ENCODE peak calls at places on chromosomes 11 and 22, in four cellular contexts. Y is right lobe of liver, X is body of pancreas, Z is heart left ventricle. J is an unnamed sample.

GRCh38 chr11:1970956-1971355 is 23.8 kb downstream of the MRPL23 start:
- DNase-seq in Y (no peak), Z (no peak), X (peak), J (no peak)

GRCh38 chr11:16925495-16926065 is 88.6 kb downstream of the PLEKHA7 start:
- DNase-seq in Z (peak), X (peak), Y (peak), J (no peak)

GRCh38 chr11:105861225-105861624 is 160.8 kb downstream of the MSANTD4 start:
- DNase-seq in Y (no peak), X (no peak), Z (no peak), J (no peak)

GRCh38 chr11:465896-466538 is 15.9 kb downstream of the PTDSS2 start:
- DNase-seq in Y (no peak), Z (no peak), X (no peak), J (no peak)

GRCh38 chr11:67118801-67119576 is at the start of gene KDM2A:
- DNase-seq in X (peak), Y (peak), Z (peak), J (peak)

GRCh38 chr11:2778630-2779498 is 79.1 kb upstream of the KCNQ1OT1 start:
- DNase-seq in Y (peak), X (peak), Z (peak), J (peak)

GRCh38 chr11:115580416-115580815 is 76.2 kb upstream of the CADM1 start:
- DNase-seq in X (no peak), Z (no peak), Y (no peak), J (no peak)

GRCh38 chr22:19687561-19688300 is 26.6 kb upstream of the SEPTIN5 start:
- DNase-seq in Z (no peak), X (no peak), Y (no peak), J (no peak)

GRCh38 chr11:59616396-59616982 is 915 bp upstream of the OSBP start:
- DNase-seq in Y (peak), Z (no peak), X (no peak), J (no peak)

GRCh38 chr11:69535928-69536327 is 54.5 kb downstream of the LINC01488 start:
- DNase-seq in Y (peak), Z (no peak), X (no peak), J (no peak)

GRCh38 chr22:37739000-37739399 is 42.2 kb downstream of the TRIOBP start:
- DNase-seq in Y (no peak), X (peak), Z (peak), J (peak)

GRCh38 chr11:88231894-88232482 is 56.7 kb upstream of the RAB38 start:
- DNase-seq in X (no peak), Y (no peak), Z (no peak), J (no peak)

GRCh38 chr11:33329705-33330329 is 72.6 kb downstream of the HIPK3 start:
- DNase-seq in Y (no peak), X (peak), Z (peak), J (no peak)

GRCh38 chr11:122268601-122269130 is 152.7 kb upstream of the BLID start:
- DNase-seq in X (no peak), Z (no peak), Y (no peak), J (no peak)

GRCh38 chr11:76067099-76067498 is 139.2 kb downstream of the WNT11 start:
- DNase-seq in X (peak), Y (no peak), Z (no peak), J (no peak)

GRCh38 chr22:40676644-40677043 is 2.6 kb upstream of the MCHR1 start:
- DNase-seq in Y (no peak), X (no peak), Z (no peak), J (no peak)

GRCh38 chr11:125429807-125430678 is 66.0 kb downstream of the FEZ1 start:
- DNase-seq in Z (no peak), Y (no peak), X (no peak), J (no peak)

GRCh38 chr11:34431979-34432378 is 6.8 kb upstream of the CAT start:
- DNase-seq in X (no peak), Y (no peak), Z (no peak), J (no peak)

GRCh38 chr11:87331273-87331672 is 293.5 kb downstream of the TMEM135 start:
- DNase-seq in Y (no peak), Z (no peak), X (no peak), J (no peak)

GRCh38 chr11:1112351-1113191 is 37.9 kb downstream of the MUC2 start:
- DNase-seq in X (peak), Y (peak), Z (no peak), J (no peak)

GRCh38 chr22:50469377-50470305 is 5.2 kb downstream of the SBF1 start:
- DNase-seq in Z (no peak), X (peak), Y (no peak), J (no peak)

GRCh38 chr11:26326793-26327400 is 5.0 kb upstream of the ANO3 start:
- DNase-seq in Z (no peak), Y (no peak), X (no peak), J (no peak)

GRCh38 chr11:128297805-128298204 is 289.6 kb downstream of the ETS1 start:
- DNase-seq in Z (no peak), Y (no peak), X (no peak), J (no peak)

DNA sequence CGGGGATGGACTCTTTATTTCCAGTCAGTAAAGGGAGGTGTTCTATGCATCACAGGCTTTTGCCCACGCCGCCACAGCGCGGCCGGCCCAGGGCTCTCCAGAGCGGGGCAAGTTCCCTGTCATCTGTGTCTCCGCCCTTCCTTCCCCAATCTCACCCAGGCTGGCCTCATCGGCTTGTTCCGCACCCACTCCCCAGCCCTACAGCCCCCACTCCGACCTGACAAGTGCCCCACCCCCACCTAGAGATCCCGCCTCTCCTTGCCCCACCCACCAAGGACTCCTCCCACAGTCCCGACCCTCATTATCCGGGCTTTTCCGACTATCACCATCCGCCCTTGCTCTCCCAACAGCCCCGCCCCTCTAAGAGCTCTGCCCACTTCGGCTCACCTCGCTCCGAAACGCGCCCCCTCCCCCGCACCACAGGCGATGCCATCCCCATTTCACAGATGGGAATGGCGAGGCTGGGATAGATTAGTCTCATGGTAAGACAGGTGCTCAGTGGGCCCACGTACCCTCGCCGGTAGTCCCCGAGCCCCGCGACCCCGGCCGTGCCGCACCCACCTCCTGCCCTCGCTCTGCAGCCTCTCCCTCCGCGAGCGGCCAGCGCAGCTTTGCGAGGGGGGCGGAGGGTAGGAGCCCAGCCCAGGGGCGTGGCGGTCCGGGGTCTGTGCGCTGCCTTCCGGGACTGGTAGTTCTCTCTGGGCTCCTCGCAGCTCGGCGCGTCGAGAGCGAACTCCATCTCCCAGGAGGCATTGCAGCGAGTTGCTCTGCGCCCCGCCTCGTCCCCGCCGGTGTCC is at the start of gene KCTD21:
- DNase-seq in Z (peak), X (peak), Y (peak), J (peak)
- TF ChIP-seq POLR2A in Z (no peak), X (peak), Y (peak), J (peak)

DNA sequence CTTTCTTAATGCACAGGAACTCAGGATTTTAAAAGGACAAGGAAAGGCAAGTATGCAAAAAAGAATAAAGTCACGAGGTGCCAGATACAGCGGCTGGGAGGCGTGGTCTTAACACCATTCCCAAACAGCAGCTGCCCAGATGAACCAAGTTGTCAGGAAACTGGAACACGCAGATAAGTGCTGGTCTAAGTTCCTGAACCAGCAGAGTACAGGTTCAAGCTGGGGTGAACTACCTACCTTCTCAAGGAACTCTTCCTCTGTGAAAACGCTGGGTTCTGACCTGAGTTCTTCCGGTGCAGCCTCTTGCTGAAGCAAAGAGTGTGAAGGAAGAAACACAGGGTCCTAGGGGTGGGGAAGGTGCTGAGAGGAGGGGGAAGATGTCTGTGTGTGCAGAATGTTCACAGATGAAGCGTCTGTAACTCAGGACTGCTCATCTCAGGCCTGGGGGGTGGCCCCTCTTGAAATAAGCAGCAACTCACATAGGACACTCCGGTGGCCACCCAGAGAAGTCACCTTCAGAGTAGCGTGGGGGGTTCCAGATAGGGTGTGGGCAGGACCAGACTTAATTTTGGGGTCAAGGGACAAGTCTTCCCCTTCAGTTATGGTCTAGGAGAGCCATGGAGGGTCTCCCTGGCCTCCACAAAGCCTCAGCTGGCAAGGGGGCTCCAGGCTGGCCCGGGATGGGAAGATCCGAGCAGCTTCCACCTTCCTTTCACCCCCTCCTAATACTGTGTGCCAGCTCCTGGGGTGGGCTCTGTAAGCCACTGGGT is 3.2 kb downstream of the TPST2 start:
- DNase-seq in Y (no peak), Z (no peak), X (no peak), J (no peak)
- TF ChIP-seq POLR2A in Y (no peak), Z (no peak), X (no peak), J (no peak)

DNA sequence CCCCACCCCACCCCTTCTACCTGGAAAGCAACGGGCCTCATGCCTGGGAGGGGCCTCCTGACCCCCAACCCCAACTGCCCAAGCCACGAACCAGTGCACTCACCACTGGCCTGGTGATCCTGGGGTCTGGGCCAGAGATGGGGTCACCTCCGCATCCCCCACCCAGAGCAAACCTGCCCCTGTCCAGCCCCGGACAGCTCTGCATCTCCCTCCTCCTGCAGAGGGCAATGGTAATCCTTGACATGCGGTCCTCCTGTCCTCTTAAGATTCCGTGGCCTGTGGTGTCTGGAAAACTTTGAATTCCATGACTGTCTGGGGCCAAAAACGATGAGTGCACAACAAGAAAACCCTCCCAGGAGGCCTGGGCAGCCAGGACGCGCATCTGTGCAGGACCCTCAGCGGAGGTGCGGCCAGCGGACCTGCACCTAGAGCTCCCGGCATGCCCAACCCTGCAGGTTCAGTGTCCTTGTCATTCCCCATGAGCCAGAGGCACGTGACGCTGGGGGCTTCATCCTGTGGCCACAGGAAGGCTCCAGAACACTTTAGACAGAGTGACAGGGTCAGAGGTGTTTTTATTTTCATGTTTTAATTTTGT is 16.1 kb upstream of the PPARA start:
- DNase-seq in Y (no peak), X (no peak), Z (no peak), J (no peak)
- TF ChIP-seq POLR2A in Y (no peak), X (no peak), Z (no peak), J (no peak)

GRCh38 chr11:71453021-71453910 is at the start of gene NADSYN1:
- DNase-seq in Z (peak), Y (peak), X (peak), J (peak)
- TF ChIP-seq POLR2A in Z (no peak), Y (peak), X (peak), J (no peak)

DNA sequence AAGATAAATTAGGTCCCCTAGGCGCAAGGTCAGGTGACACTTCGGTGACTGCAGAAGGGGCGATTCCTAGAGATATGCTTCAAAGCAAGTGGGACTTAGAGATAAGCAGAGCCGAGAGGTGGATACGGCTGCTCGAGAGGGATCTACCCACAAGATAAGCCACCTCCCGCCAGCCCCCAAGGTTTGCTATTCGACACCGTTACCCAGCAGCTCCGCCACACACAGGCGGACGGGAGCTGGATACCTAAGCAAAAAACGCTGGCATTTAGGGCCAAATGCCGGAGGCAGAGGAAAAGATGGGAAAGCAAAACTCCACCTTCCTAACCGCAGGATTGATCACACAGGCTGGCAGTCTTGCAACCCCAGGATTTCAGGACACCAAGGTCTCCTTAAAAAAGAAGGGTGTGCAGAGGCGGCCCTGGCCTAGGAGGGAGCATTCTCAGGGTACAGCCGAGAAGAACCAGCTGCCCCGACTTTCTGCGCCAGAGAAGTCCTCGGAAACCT is 709 bp downstream of the FTH1 start:
- DNase-seq in Z (no peak), X (no peak), Y (peak), J (no peak)
- TF ChIP-seq POLR2A in Z (no peak), X (no peak), Y (no peak), J (no peak)

GRCh38 chr11:65524747-65525658 is at the start of gene SCYL1:
- DNase-seq in X (peak), Z (peak), Y (peak), J (peak)
- TF ChIP-seq POLR2A in X (peak), Z (peak), Y (peak), J (peak)